ENCODE peak calls at places on chromosomes 11 and 22, in ten cellular contexts. K is EL; Y is AG04450; F is choroid plexus epithelial cell; A is stimulated activated CD8-positive, alpha-beta memory T cell treated with anti-CD3 and anti-CD28 coated beads, Interleukin-7, amount 100 ng/mL, for 4 hours; O is C1 segment of cervical spinal cord; Z is HTR-8/SVneo; L is CD8-positive, alpha-beta memory T cell; U is MCF 10A; T is hippocampal formation. M is an unnamed sample.

GRCh38 chr22:40403141-40403540 is 32.7 kb downstream of the SGSM3 start:
- DNase-seq in K (no peak), Y (no peak), F (no peak), A (no peak), O (no peak), Z (no peak), L (no peak), U (no peak), T (no peak), M (no peak)

GRCh38 chr22:30309981-30310672 is 16.6 kb downstream of the TBC1D10A start:
- DNase-seq in K (no peak), Y (no peak), F (peak; percentile 73), A (no peak), O (no peak), Z (no peak), L (no peak), U (no peak), T (no peak), M (no peak)

GRCh38 chr22:41128606-41129005 is 36.2 kb downstream of the EP300 start:
- DNase-seq in K (no peak), Y (no peak), F (no peak), A (no peak), O (no peak), Z (no peak), L (no peak), U (no peak), T (no peak), M (no peak)

GRCh38 chr11:77468527-77468926 is 5.4 kb downstream of the PAK1 start:
- DNase-seq in K (no peak), Y (no peak), F (no peak), A (no peak), O (no peak), Z (no peak), L (no peak), U (no peak), T (no peak), M (no peak)

GRCh38 chr11:74307409-74307808 is 4.0 kb downstream of the P4HA3 start:
- DNase-seq in K (no peak), Y (no peak), F (peak; percentile 85), A (no peak), O (no peak), Z (no peak), L (no peak), U (no peak), T (no peak), M (no peak)

GRCh38 chr22:23822101-23822671 is 16.6 kb downstream of the DERL3 start:
- DNase-seq in K (no peak), Y (no peak), F (no peak), A (no peak), O (no peak), Z (no peak), L (no peak), U (no peak), T (no peak), M (no peak)

GRCh38 chr11:77074205-77074604 is 7.4 kb downstream of the CAPN5 start:
- DNase-seq in K (no peak), Y (no peak), F (no peak), A (no peak), O (no peak), Z (no peak), L (no peak), U (no peak), T (no peak), M (no peak)

GRCh38 chr11:102925988-102926387 is 29.5 kb downstream of the MMP13 start:
- DNase-seq in K (no peak), Y (no peak), F (no peak), A (no peak), O (no peak), Z (no peak), L (no peak), U (no peak), T (no peak), M (no peak)

GRCh38 chr11:131763193-131763890 is 392.9 kb downstream of the NTM start:
- DNase-seq in K (peak; percentile 14), Y (no peak), F (peak; percentile 59), A (no peak), O (no peak), Z (no peak), L (no peak), U (no peak), T (no peak), M (no peak)

GRCh38 chr22:46069518-46070214 is 80.7 kb upstream of the PPARA start:
- DNase-seq in K (peak; percentile 96), Y (peak; percentile 54), F (peak; percentile 70), A (peak; percentile 21), O (peak; percentile 83), Z (peak; percentile 77), L (peak; percentile 39), U (peak; percentile 98), T (peak; percentile 83), M (no peak)

GRCh38 chr22:26673485-26673884 is 16.1 kb downstream of the MIAT start:
- DNase-seq in K (peak; percentile 23), Y (no peak), F (peak; percentile 22), A (no peak), O (no peak), Z (no peak), L (no peak), U (peak; percentile 76), T (no peak), M (no peak)

GRCh38 chr22:28817919-28818859 is 17.8 kb upstream of the XBP1 start:
- DNase-seq in K (no peak), Y (no peak), F (no peak), A (no peak), O (no peak), Z (no peak), L (no peak), U (no peak), T (no peak), M (no peak)

GRCh38 chr11:46127150-46127638 is 5.9 kb upstream of the PHF21A start:
- DNase-seq in K (peak; percentile 85), Y (no peak), F (peak; percentile 80), A (peak; percentile 21), O (no peak), Z (peak; percentile 75), L (peak; percentile 78), U (peak; percentile 94), T (no peak), M (no peak)

GRCh38 chr11:33699515-33700424 is 856 bp downstream of the C11orf91 start:
- DNase-seq in K (no peak), Y (no peak), F (peak; percentile 82), A (no peak), O (no peak), Z (no peak), L (no peak), U (no peak), T (no peak), M (no peak)

GRCh38 chr11:132114185-132114584 is 743.8 kb downstream of the NTM start:
- DNase-seq in K (no peak), Y (no peak), F (peak; percentile 23), A (no peak), O (peak; percentile 7), Z (no peak), L (no peak), U (no peak), T (peak; percentile 56), M (no peak)

GRCh38 chr11:120031612-120032600 is 106.0 kb downstream of the TRIM29 start:
- DNase-seq in K (no peak), Y (no peak), F (no peak), A (no peak), O (peak; percentile 21), Z (no peak), L (no peak), U (no peak), T (peak; percentile 51), M (peak; percentile 47)

GRCh38 chr22:49088801-49089791 is 738.6 kb downstream of the BRD1 start:
- DNase-seq in K (no peak), Y (no peak), F (no peak), A (no peak), O (no peak), Z (no peak), L (peak; percentile 40), U (no peak), T (no peak), M (no peak)

GRCh38 chr11:16759857-16760256 is 21.4 kb downstream of the C11orf58 start:
- DNase-seq in K (peak; percentile 36), Y (no peak), F (peak; percentile 13), A (no peak), O (no peak), Z (no peak), L (no peak), U (no peak), T (no peak), M (no peak)

GRCh38 chr22:22369962-22370265 is 125.3 kb downstream of the VPREB1 start:
- DNase-seq in K (no peak), Y (no peak), F (no peak), A (no peak), O (peak; percentile 56), Z (no peak), L (no peak), U (no peak), T (peak; percentile 19), M (no peak)

GRCh38 chr11:17633987-17634775 is 85.2 kb upstream of the MYOD1 start:
- DNase-seq in K (no peak), Y (no peak), F (no peak), A (no peak), O (no peak), Z (no peak), L (no peak), U (no peak), T (no peak), M (no peak)

GRCh38 chr22:35900483-35901168 is 128.0 kb downstream of the RBFOX2 start:
- DNase-seq in K (peak; percentile 81), Y (no peak), F (peak; percentile 51), A (no peak), O (no peak), Z (no peak), L (no peak), U (peak; percentile 54), T (no peak), M (no peak)

GRCh38 chr11:134712228-134713145 is 300.4 kb upstream of the B3GAT1 start:
- DNase-seq in K (no peak), Y (no peak), F (no peak), A (no peak), O (no peak), Z (no peak), L (no peak), U (no peak), T (no peak), M (no peak)

GRCh38 chr11:63999349-64000025 is 13.2 kb downstream of the OTUB1 start:
- DNase-seq in K (peak; percentile 42), Y (no peak), F (peak; percentile 61), A (peak; percentile 63), O (no peak), Z (no peak), L (peak; percentile 74), U (no peak), T (no peak), M (no peak)

GRCh38 chr11:86719781-86720463 is 47.5 kb upstream of the ME3 start:
- DNase-seq in K (peak; percentile 96), Y (no peak), F (peak; percentile 63), A (no peak), O (no peak), Z (peak; percentile 84), L (no peak), U (peak; percentile 84), T (no peak), M (no peak)

GRCh38 chr22:43829904-43830851 is 18.1 kb upstream of the EFCAB6 start:
- DNase-seq in K (no peak), Y (no peak), F (peak; percentile 34), A (no peak), O (no peak), Z (no peak), L (no peak), U (no peak), T (no peak), M (no peak)

GRCh38 chr11:15127341-15127740 is 12.6 kb downstream of the INSC start:
- DNase-seq in K (peak; percentile 82), Y (no peak), F (peak; percentile 67), A (no peak), O (no peak), Z (no peak), L (no peak), U (peak; percentile 81), T (no peak), M (no peak)

GRCh38 chr22:22182218-22182989 is 62.2 kb upstream of the VPREB1 start:
- DNase-seq in K (no peak), Y (no peak), F (no peak), A (no peak), O (no peak), Z (no peak), L (no peak), U (no peak), T (no peak), M (no peak)